ENCODE peak calls at places on chromosomes 13 and 19, in six cellular contexts. I is GM23338, R is breast epithelium, Z is HL-60, Y is H1, K is transverse colon. F is an unnamed sample.
A peak's percentile ranks its signal among the peaks of the same experiment; 100 is the strongest.

GRCh38 chr13:94967183-94968039 is 255.1 kb upstream of the SOX21 start:
- DNase-seq in Z (no peak), Y (no peak), R (no peak), K (no peak), I (peak; percentile 74), F (no peak)

GRCh38 chr13:113597386-113598080 is 13.0 kb downstream of the TFDP1 start:
- DNase-seq in K (no peak), Y (no peak), Z (no peak), R (no peak), I (no peak), F (no peak)

GRCh38 chr13:67137044-67137735 is 92.9 kb downstream of the PCDH9 start:
- DNase-seq in K (no peak), Y (no peak), I (no peak), R (no peak), Z (no peak), F (no peak)

GRCh38 chr13:102132896-102133295 is 269.0 kb downstream of the FGF14 start:
- DNase-seq in Y (no peak), I (no peak), K (no peak), R (no peak), Z (no peak), F (no peak)

GRCh38 chr13:30826911-30827577 is 79.0 kb upstream of the MEDAG start:
- DNase-seq in Y (no peak), R (no peak), K (no peak), Z (no peak), I (peak; percentile 42), F (no peak)

GRCh38 chr13:20160346-20161274 is at the start of gene GJA3:
- DNase-seq in Y (no peak), Z (peak; percentile 47), I (peak; percentile 77), K (no peak), R (no peak), F (no peak)

GRCh38 chr13:113627136-113627535 is 30.9 kb downstream of the ATP4B start:
- DNase-seq in R (no peak), Z (no peak), I (no peak), Y (no peak), K (no peak), F (no peak)

GRCh38 chr19:17948474-17948966 is 15.7 kb downstream of the CCDC124 start:
- DNase-seq in R (no peak), Z (no peak), K (no peak), Y (no peak), I (peak; percentile 82), F (no peak)

GRCh38 chr13:59392328-59392727 is 771.4 kb downstream of the DIAPH3 start:
- DNase-seq in I (no peak), Z (no peak), K (no peak), R (no peak), Y (no peak), F (no peak)

GRCh38 chr13:93227906-93228801 is 1.5 kb downstream of the GPC6 start:
- DNase-seq in R (no peak), I (peak; percentile 91), K (peak; percentile 32), Y (no peak), Z (no peak), F (no peak)

GRCh38 chr19:58519087-58519354 is 589 bp downstream of the ZBTB45 start:
- DNase-seq in K (peak; percentile 70), Y (no peak), R (peak; percentile 53), Z (peak; percentile 51), I (peak; percentile 92), F (no peak)

GRCh38 chr19:58516246-58516836 is 3.3 kb downstream of the ZBTB45 start:
- DNase-seq in I (no peak), R (no peak), Y (no peak), Z (no peak), K (no peak), F (no peak)

GRCh38 chr19:58518261-58519086 is 1.1 kb downstream of the ZBTB45 start:
- DNase-seq in K (peak; percentile 44), I (no peak), R (no peak), Z (peak; percentile 55), Y (no peak), F (no peak)

GRCh38 chr19:58515259-58515658 is 3.5 kb upstream of the SLC27A5 start:
- DNase-seq in Z (no peak), Y (no peak), R (no peak), K (no peak), I (no peak), F (no peak)

GRCh38 chr19:58516964-58517833 is 2.4 kb downstream of the ZBTB45 start:
- DNase-seq in K (no peak), I (peak; percentile 33), Y (no peak), Z (no peak), R (no peak), F (no peak)
- TF ChIP-seq CTCF in K (no peak), I (peak; percentile 71), Y (peak; percentile 51), Z (no peak), R (no peak), F (no peak)

DNA sequence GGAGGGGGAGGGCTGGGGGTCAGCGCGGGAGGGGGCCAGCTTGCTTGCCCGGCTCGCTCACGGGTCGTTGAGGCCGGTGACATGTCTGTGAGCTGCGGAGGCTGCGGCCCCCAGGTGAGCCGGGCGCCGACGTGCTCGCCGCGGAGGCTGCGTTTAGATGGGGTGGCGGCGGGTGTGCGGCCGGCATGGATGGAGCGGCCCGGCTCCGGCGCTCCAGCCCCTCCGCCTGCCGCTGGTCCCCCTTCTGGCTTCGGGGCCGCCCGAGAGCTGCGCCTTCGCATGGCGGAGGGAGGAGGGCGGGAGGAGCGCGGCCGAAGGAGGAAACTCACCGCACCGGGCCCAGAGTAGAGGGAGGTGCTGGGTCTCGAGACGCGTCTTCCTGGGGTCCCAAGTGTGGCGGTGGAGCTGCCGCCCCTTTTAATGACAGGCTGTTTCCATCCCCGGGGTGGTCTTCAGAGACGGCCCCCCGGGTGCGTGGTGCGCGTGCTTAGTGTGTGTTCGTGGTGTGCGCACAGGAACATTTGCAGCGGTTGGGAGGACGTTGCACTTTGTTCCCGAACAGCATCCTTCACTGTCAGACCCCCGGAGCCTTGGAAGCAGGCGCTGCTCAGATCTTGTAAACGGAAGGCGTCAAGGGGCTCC is at the start of gene AKAP11:
- DNase-seq in K (peak; percentile 51), R (peak; percentile 26), Z (no peak), I (peak; percentile 73), Y (no peak), F (peak; percentile 91)
- TF ChIP-seq POLR2AphosphoS5 in K (no peak), R (no peak), Z (peak; percentile 44), I (peak; percentile 16), Y (no peak), F (no peak)

GRCh38 chr19:2290441-2291184 is 8.6 kb upstream of the PEAK3 start:
- DNase-seq in I (peak; percentile 65), R (no peak), Z (no peak), Y (no peak), K (peak; percentile 37), F (no peak)
- H3K27ac ChIP-seq in I (no peak overlapping the region), R (peak overlapping the region; percentile 5), Z (peak overlapping the region; percentile 100), Y (no peak overlapping the region), K (peak overlapping the region; percentile 58), F (no peak overlapping the region)

GRCh38 chr13:98731925-98732324 is 20.5 kb downstream of the SLC15A1 start:
- DNase-seq in I (no peak), Y (no peak), K (no peak), R (no peak), Z (no peak), F (no peak)
- TF ChIP-seq CTCF in I (no peak), Y (no peak), K (no peak), R (no peak), Z (no peak), F (no peak)

GRCh38 chr19:49489601-49490167 is 2.3 kb downstream of the RPL13A start:
- DNase-seq in Y (no peak), R (no peak), I (no peak), Z (no peak), K (no peak), F (no peak)

GRCh38 chr19:49488863-49489537 is 1.6 kb downstream of the RPL13A start:
- DNase-seq in K (no peak), I (no peak), Y (no peak), R (no peak), Z (no peak), F (no peak)

GRCh38 chr19:49486710-49487276 is 615 bp upstream of the RPL13A start:
- DNase-seq in R (no peak), Z (no peak), I (no peak), Y (no peak), K (no peak), F (no peak)

GRCh38 chr19:49487277-49488045 is at the start of gene RPL13A:
- DNase-seq in Y (peak; percentile 100), I (peak; percentile 99), K (peak; percentile 100), Z (peak; percentile 99), R (peak; percentile 100), F (peak; percentile 100)

GRCh38 chr19:49488046-49488862 is 846 bp downstream of the RPL13A start:
- DNase-seq in I (no peak), Z (peak; percentile 71), Y (no peak), K (no peak), R (no peak), F (no peak)
- TF ChIP-seq POLR2AphosphoS5 in I (no peak), Z (peak; percentile 42), Y (peak; percentile 77), K (no peak), R (no peak), F (no peak)

GRCh38 chr19:2771786-2772674 is 11.0 kb downstream of the SGTA start:
- DNase-seq in Y (no peak), I (no peak), K (no peak), Z (no peak), R (peak; percentile 26), F (no peak)

GRCh38 chr19:2775556-2776430 is 7.3 kb downstream of the SGTA start:
- DNase-seq in Y (no peak), Z (peak; percentile 59), R (peak; percentile 59), K (peak; percentile 71), I (no peak), F (no peak)

GRCh38 chr19:2770055-2771013 is 12.7 kb downstream of the SGTA start:
- DNase-seq in Z (no peak), Y (no peak), R (peak; percentile 35), I (no peak), K (peak; percentile 51), F (no peak)

GRCh38 chr19:2774953-2775555 is 8.0 kb downstream of the SGTA start:
- DNase-seq in R (peak; percentile 26), Y (no peak), I (no peak), K (no peak), Z (no peak), F (no peak)

GRCh38 chr19:2774083-2774679 is 8.9 kb downstream of the SGTA start:
- DNase-seq in K (no peak), Y (no peak), Z (no peak), R (no peak), I (no peak), F (no peak)
- H3K27ac ChIP-seq in K (no peak overlapping the region), Y (no peak overlapping the region), Z (no peak overlapping the region), R (peak overlapping the region; percentile 92), I (no peak overlapping the region), F (no peak overlapping the region)

DNA sequence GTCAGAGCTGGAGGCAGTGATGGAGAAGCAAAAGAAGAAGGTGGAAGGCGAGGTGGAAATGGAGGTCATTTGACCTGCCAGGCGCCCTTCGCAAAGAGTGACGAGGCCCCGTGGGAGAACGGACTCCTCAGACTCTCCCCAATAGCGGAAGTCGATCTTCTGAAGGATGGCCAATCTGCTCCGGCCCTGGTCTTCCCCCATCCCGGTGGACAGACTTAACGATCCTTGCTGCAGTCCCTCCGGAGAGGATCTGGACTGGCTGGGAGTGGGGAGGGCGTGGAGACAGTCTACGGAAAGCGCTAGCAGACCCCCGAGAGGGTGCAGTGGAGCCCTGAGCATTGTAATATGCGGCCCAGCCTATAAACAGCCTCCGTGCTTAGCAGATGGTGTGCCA is 11.9 kb downstream of the EPS8L1 start:
- DNase-seq in I (peak; percentile 62), K (no peak), R (no peak), Z (no peak), Y (no peak), F (no peak)
- TF ChIP-seq CTCF in I (no peak), K (no peak), R (no peak), Z (no peak), Y (no peak), F (no peak)

F was measured in esophagus muscularis mucosa.